ENCODE peak calls at places on chromosome 22, in ten cellular contexts. N, G, D, H, X, Z, I, U, O and L are unnamed samples.

GRCh38 chr22:50340157-50340879 is 2.8 kb upstream of the PPP6R2 start:
- DNase-seq in N (peak), G (no peak), D (no peak), H (peak), X (no peak), Z (no peak), I (no peak), U (no peak), O (no peak), L (peak)

GRCh38 chr22:49958961-49959781 is 1.4 kb upstream of the PIM3 start:
- DNase-seq in N (peak), G (no peak), D (no peak), H (no peak), X (no peak), Z (no peak), I (peak), U (no peak), O (no peak), L (no peak)

GRCh38 chr22:32202539-32203180 is 2.2 kb downstream of the RFPL2 start:
- DNase-seq in N (peak), G (peak), D (peak), H (peak), X (no peak), Z (no peak), I (peak), U (peak), O (peak), L (peak)

GRCh38 chr22:18152519-18152918 is 2.5 kb downstream of the USP18 start:
- DNase-seq in N (no peak), G (no peak), D (no peak), H (no peak), X (no peak), Z (no peak), I (no peak), U (no peak), O (no peak), L (no peak)

GRCh38 chr22:47417699-47418098 is 655.2 kb downstream of the TBC1D22A start:
- DNase-seq in N (no peak), G (no peak), D (no peak), H (no peak), X (no peak), Z (no peak), I (no peak), U (no peak), O (no peak), L (no peak)

GRCh38 chr22:39254789-39255298 is 10.1 kb upstream of the PDGFB start:
- DNase-seq in N (no peak), G (peak), D (peak), H (peak), X (peak), Z (peak), I (no peak), U (no peak), O (no peak), L (no peak)

GRCh38 chr22:39182478-39183030 is 30.1 kb upstream of the CBX7 start:
- DNase-seq in N (no peak), G (no peak), D (no peak), H (peak), X (no peak), Z (no peak), I (no peak), U (no peak), O (no peak), L (no peak)

GRCh38 chr22:25729595-25729994 is 12.4 kb upstream of the MYO18B start:
- DNase-seq in N (no peak), G (no peak), D (no peak), H (no peak), X (no peak), Z (no peak), I (no peak), U (no peak), O (no peak), L (no peak)

GRCh38 chr22:30694171-30694637 is 470 bp upstream of the OSBP2 start:
- DNase-seq in N (peak), G (peak), D (peak), H (peak), X (peak), Z (peak), I (peak), U (no peak), O (peak), L (peak)

GRCh38 chr22:30238661-30239420 is 7.7 kb downstream of the LIF start:
- DNase-seq in N (no peak), G (peak), D (peak), H (no peak), X (no peak), Z (peak), I (no peak), U (no peak), O (no peak), L (no peak)

GRCh38 chr22:11253000-11253511 is 4274.9 kb upstream of the OR11H1 start:
- DNase-seq in N (peak), G (no peak), D (no peak), H (no peak), X (no peak), Z (no peak), I (peak), U (no peak), O (no peak), L (no peak)